ENCODE peak calls at places on chromosomes 7 and 10, in seven cellular contexts. One of them, this sample, is unnamed.

GRCh38 chr7:36602975-36603887 is 121.1 kb downstream of the AOAH start:
- DNase-seq in left cardiac atrium: no peak
- DNase-seq in neural crest cell: no peak
- DNase-seq in GM12865: no peak
- DNase-seq in D341Med: no peak
- DNase-seq in RPMI8226: no peak
- DNase-seq in tibial nerve: no peak
- DNase-seq in this sample: no peak

GRCh38 chr7:35430547-35431153 is 176.8 kb upstream of the TBX20 start:
- DNase-seq in left cardiac atrium: no peak
- DNase-seq in neural crest cell: no peak
- DNase-seq in GM12865: peak; percentile 50
- DNase-seq in D341Med: no peak
- DNase-seq in RPMI8226: peak; percentile 31
- DNase-seq in tibial nerve: no peak
- DNase-seq in this sample: no peak

GRCh38 chr7:34675749-34676374 is 17.8 kb downstream of the NPSR1 start:
- DNase-seq in left cardiac atrium: no peak
- DNase-seq in neural crest cell: no peak
- DNase-seq in GM12865: peak; percentile 37
- DNase-seq in D341Med: peak; percentile 48
- DNase-seq in RPMI8226: peak; percentile 66
- DNase-seq in tibial nerve: no peak
- DNase-seq in this sample: no peak

GRCh38 chr7:137454169-137455166 is 110.9 kb upstream of the PTN start:
- DNase-seq in left cardiac atrium: peak; percentile 37
- DNase-seq in neural crest cell: no peak
- DNase-seq in GM12865: peak; percentile 32
- DNase-seq in D341Med: peak; percentile 46
- DNase-seq in RPMI8226: peak; percentile 59
- DNase-seq in tibial nerve: no peak
- DNase-seq in this sample: no peak

GRCh38 chr10:73744690-73744994 is 470 bp downstream of the SEC24C start:
- DNase-seq in left cardiac atrium: peak; percentile 74
- DNase-seq in neural crest cell: peak; percentile 53
- DNase-seq in GM12865: peak; percentile 58
- DNase-seq in D341Med: no peak
- DNase-seq in RPMI8226: peak; percentile 62
- DNase-seq in tibial nerve: peak; percentile 30
- DNase-seq in this sample: peak; percentile 68

GRCh38 chr10:964988-965417 is 23.2 kb upstream of the GTPBP4 start:
- DNase-seq in left cardiac atrium: no peak
- DNase-seq in neural crest cell: no peak
- DNase-seq in GM12865: no peak
- DNase-seq in D341Med: no peak
- DNase-seq in RPMI8226: no peak
- DNase-seq in tibial nerve: no peak
- DNase-seq in this sample: no peak

GRCh38 chr7:139297795-139298194 is 43.3 kb upstream of the FMC1 start:
- DNase-seq in left cardiac atrium: no peak
- DNase-seq in neural crest cell: no peak
- DNase-seq in GM12865: no peak
- DNase-seq in D341Med: no peak
- DNase-seq in RPMI8226: no peak
- DNase-seq in tibial nerve: no peak
- DNase-seq in this sample: no peak

GRCh38 chr7:28177836-28178235 is 2.8 kb downstream of the JAZF1 start:
- DNase-seq in left cardiac atrium: no peak
- DNase-seq in neural crest cell: no peak
- DNase-seq in GM12865: no peak
- DNase-seq in D341Med: no peak
- DNase-seq in RPMI8226: no peak
- DNase-seq in tibial nerve: no peak
- DNase-seq in this sample: no peak

This sample was measured in stimulated activated naive CD4-positive, alpha-beta T cell treated with Interleukin-2 at 50 U/mL for 16 hours.